ENCODE peak calls at places on chromosomes 1 and 21, in six cellular contexts. One of them, this sample, is unnamed.

GRCh38 chr1:16155537-16156410 is at the start of gene EPHA2:
- DNase-seq in cardiac muscle cell: peak; percentile 92
- DNase-seq in adrenal gland: peak; percentile 92
- DNase-seq in naive thymus-derived CD4-positive, alpha-beta T cell: no peak
- DNase-seq in transverse colon: peak; percentile 94
- DNase-seq in CD4-positive, alpha-beta T cell: no peak
- DNase-seq in this sample: peak; percentile 48

GRCh38 chr1:28591708-28592313 is at the start of gene RAB42:
- DNase-seq in cardiac muscle cell: peak; percentile 50
- DNase-seq in adrenal gland: peak; percentile 59
- DNase-seq in naive thymus-derived CD4-positive, alpha-beta T cell: no peak
- DNase-seq in transverse colon: peak; percentile 51
- DNase-seq in CD4-positive, alpha-beta T cell: no peak
- DNase-seq in this sample: no peak

GRCh38 chr1:7469255-7469938 is 301.7 kb upstream of the VAMP3 start:
- DNase-seq in cardiac muscle cell: peak; percentile 32
- DNase-seq in adrenal gland: peak; percentile 79
- DNase-seq in naive thymus-derived CD4-positive, alpha-beta T cell: no peak
- DNase-seq in transverse colon: no peak
- DNase-seq in CD4-positive, alpha-beta T cell: no peak
- DNase-seq in this sample: no peak

GRCh38 chr1:165671531-165671930 is 26.8 kb downstream of the ALDH9A1 start:
- DNase-seq in cardiac muscle cell: peak; percentile 56
- DNase-seq in adrenal gland: no peak
- DNase-seq in naive thymus-derived CD4-positive, alpha-beta T cell: no peak
- DNase-seq in transverse colon: no peak
- DNase-seq in CD4-positive, alpha-beta T cell: no peak
- DNase-seq in this sample: no peak

GRCh38 chr1:41474490-41475271 is 9.8 kb downstream of the EDN2 start:
- DNase-seq in cardiac muscle cell: no peak
- DNase-seq in adrenal gland: peak; percentile 62
- DNase-seq in naive thymus-derived CD4-positive, alpha-beta T cell: no peak
- DNase-seq in transverse colon: peak; percentile 39
- DNase-seq in CD4-positive, alpha-beta T cell: no peak
- DNase-seq in this sample: no peak

GRCh38 chr1:70025052-70025451 is 180.3 kb downstream of the LRRC40 start:
- DNase-seq in cardiac muscle cell: no peak
- DNase-seq in adrenal gland: no peak
- DNase-seq in naive thymus-derived CD4-positive, alpha-beta T cell: no peak
- DNase-seq in transverse colon: no peak
- DNase-seq in CD4-positive, alpha-beta T cell: no peak
- DNase-seq in this sample: no peak

GRCh38 chr1:47557086-47557866 is 119.4 kb downstream of the FOXD2 start:
- DNase-seq in cardiac muscle cell: no peak
- DNase-seq in adrenal gland: no peak
- DNase-seq in naive thymus-derived CD4-positive, alpha-beta T cell: no peak
- DNase-seq in transverse colon: no peak
- DNase-seq in CD4-positive, alpha-beta T cell: no peak
- DNase-seq in this sample: no peak

GRCh38 chr1:211613108-211613947 is 34.4 kb upstream of the SLC30A1 start:
- DNase-seq in cardiac muscle cell: peak; percentile 97
- DNase-seq in adrenal gland: peak; percentile 95
- DNase-seq in naive thymus-derived CD4-positive, alpha-beta T cell: no peak
- DNase-seq in transverse colon: peak; percentile 85
- DNase-seq in CD4-positive, alpha-beta T cell: no peak
- DNase-seq in this sample: no peak

GRCh38 chr1:53361541-53361961 is 33.7 kb upstream of the LRP8 start:
- DNase-seq in cardiac muscle cell: no peak
- DNase-seq in adrenal gland: no peak
- DNase-seq in naive thymus-derived CD4-positive, alpha-beta T cell: no peak
- DNase-seq in transverse colon: no peak
- DNase-seq in CD4-positive, alpha-beta T cell: no peak
- DNase-seq in this sample: no peak

GRCh38 chr1:187622545-187622944 is 793.8 kb downstream of the PLA2G4A start:
- DNase-seq in cardiac muscle cell: no peak
- DNase-seq in adrenal gland: no peak
- DNase-seq in naive thymus-derived CD4-positive, alpha-beta T cell: no peak
- DNase-seq in transverse colon: no peak
- DNase-seq in CD4-positive, alpha-beta T cell: no peak
- DNase-seq in this sample: no peak

GRCh38 chr21:45317401-45318145 is 29.9 kb upstream of the POFUT2 start:
- DNase-seq in cardiac muscle cell: peak; percentile 51
- DNase-seq in adrenal gland: peak; percentile 21
- DNase-seq in naive thymus-derived CD4-positive, alpha-beta T cell: no peak
- DNase-seq in transverse colon: no peak
- DNase-seq in CD4-positive, alpha-beta T cell: no peak
- DNase-seq in this sample: no peak

GRCh38 chr1:219085082-219085481 is 88.6 kb upstream of the LYPLAL1 start:
- DNase-seq in cardiac muscle cell: peak; percentile 56
- DNase-seq in adrenal gland: no peak
- DNase-seq in naive thymus-derived CD4-positive, alpha-beta T cell: no peak
- DNase-seq in transverse colon: no peak
- DNase-seq in CD4-positive, alpha-beta T cell: no peak
- DNase-seq in this sample: no peak

GRCh38 chr1:22584001-22584557 is 20.8 kb downstream of the EPHA8 start:
- DNase-seq in cardiac muscle cell: peak; percentile 49
- DNase-seq in adrenal gland: no peak
- DNase-seq in naive thymus-derived CD4-positive, alpha-beta T cell: no peak
- DNase-seq in transverse colon: no peak
- DNase-seq in CD4-positive, alpha-beta T cell: no peak
- DNase-seq in this sample: no peak

GRCh38 chr1:24643362-24644346 is 552 bp downstream of the SRRM1 start:
- DNase-seq in cardiac muscle cell: no peak
- DNase-seq in adrenal gland: peak; percentile 43
- DNase-seq in naive thymus-derived CD4-positive, alpha-beta T cell: peak; percentile 40
- DNase-seq in transverse colon: peak; percentile 44
- DNase-seq in CD4-positive, alpha-beta T cell: no peak
- DNase-seq in this sample: no peak

GRCh38 chr21:38619865-38620513 is 121.7 kb upstream of the ERG start:
- DNase-seq in cardiac muscle cell: peak; percentile 91
- DNase-seq in adrenal gland: no peak
- DNase-seq in naive thymus-derived CD4-positive, alpha-beta T cell: no peak
- DNase-seq in transverse colon: no peak
- DNase-seq in CD4-positive, alpha-beta T cell: no peak
- DNase-seq in this sample: no peak

GRCh38 chr1:78333426-78334012 is 157.3 kb upstream of the PTGFR start:
- DNase-seq in cardiac muscle cell: peak; percentile 78
- DNase-seq in adrenal gland: peak; percentile 31
- DNase-seq in naive thymus-derived CD4-positive, alpha-beta T cell: no peak
- DNase-seq in transverse colon: no peak
- DNase-seq in CD4-positive, alpha-beta T cell: no peak
- DNase-seq in this sample: no peak

GRCh38 chr1:210236386-210236839 is 3.8 kb downstream of the SERTAD4 start:
- DNase-seq in cardiac muscle cell: peak; percentile 46
- DNase-seq in adrenal gland: no peak
- DNase-seq in naive thymus-derived CD4-positive, alpha-beta T cell: no peak
- DNase-seq in transverse colon: no peak
- DNase-seq in CD4-positive, alpha-beta T cell: no peak
- DNase-seq in this sample: no peak

GRCh38 chr21:45373991-45374816 is 30.8 kb upstream of the COL18A1 start:
- DNase-seq in cardiac muscle cell: no peak
- DNase-seq in adrenal gland: no peak
- DNase-seq in naive thymus-derived CD4-positive, alpha-beta T cell: no peak
- DNase-seq in transverse colon: no peak
- DNase-seq in CD4-positive, alpha-beta T cell: no peak
- DNase-seq in this sample: no peak

GRCh38 chr1:85857991-85858390 is 149.8 kb upstream of the ZNHIT6 start:
- DNase-seq in cardiac muscle cell: no peak
- DNase-seq in adrenal gland: no peak
- DNase-seq in naive thymus-derived CD4-positive, alpha-beta T cell: no peak
- DNase-seq in transverse colon: no peak
- DNase-seq in CD4-positive, alpha-beta T cell: no peak
- DNase-seq in this sample: no peak

GRCh38 chr1:85867189-85867588 is 159.0 kb upstream of the ZNHIT6 start:
- DNase-seq in cardiac muscle cell: no peak
- DNase-seq in adrenal gland: no peak
- DNase-seq in naive thymus-derived CD4-positive, alpha-beta T cell: no peak
- DNase-seq in transverse colon: no peak
- DNase-seq in CD4-positive, alpha-beta T cell: no peak
- DNase-seq in this sample: no peak

GRCh38 chr1:85864727-85865126 is 156.5 kb upstream of the ZNHIT6 start:
- DNase-seq in cardiac muscle cell: no peak
- DNase-seq in adrenal gland: no peak
- DNase-seq in naive thymus-derived CD4-positive, alpha-beta T cell: no peak
- DNase-seq in transverse colon: no peak
- DNase-seq in CD4-positive, alpha-beta T cell: no peak
- DNase-seq in this sample: no peak

GRCh38 chr1:85865183-85865582 is 156.9 kb upstream of the ZNHIT6 start:
- DNase-seq in cardiac muscle cell: peak; percentile 40
- DNase-seq in adrenal gland: no peak
- DNase-seq in naive thymus-derived CD4-positive, alpha-beta T cell: no peak
- DNase-seq in transverse colon: no peak
- DNase-seq in CD4-positive, alpha-beta T cell: no peak
- DNase-seq in this sample: no peak

GRCh38 chr1:85862456-85862855 is 154.2 kb upstream of the ZNHIT6 start:
- DNase-seq in cardiac muscle cell: no peak
- DNase-seq in adrenal gland: no peak
- DNase-seq in naive thymus-derived CD4-positive, alpha-beta T cell: no peak
- DNase-seq in transverse colon: no peak
- DNase-seq in CD4-positive, alpha-beta T cell: no peak
- DNase-seq in this sample: no peak
- H3K27ac ChIP-seq in cardiac muscle cell: no peak overlapping the region
- H3K27ac ChIP-seq in adrenal gland: no peak overlapping the region
- H3K27ac ChIP-seq in naive thymus-derived CD4-positive, alpha-beta T cell: no peak overlapping the region
- H3K27ac ChIP-seq in transverse colon: no peak overlapping the region
- H3K27ac ChIP-seq in CD4-positive, alpha-beta T cell: no peak overlapping the region
- H3K27ac ChIP-seq in this sample: no peak overlapping the region

GRCh38 chr1:10900691-10901090 is 104.2 kb upstream of the CASZ1 start:
- DNase-seq in cardiac muscle cell: no peak
- DNase-seq in adrenal gland: no peak
- DNase-seq in naive thymus-derived CD4-positive, alpha-beta T cell: no peak
- DNase-seq in transverse colon: no peak
- DNase-seq in CD4-positive, alpha-beta T cell: no peak
- DNase-seq in this sample: no peak
- H3K27ac ChIP-seq in cardiac muscle cell: no peak overlapping the region
- H3K27ac ChIP-seq in adrenal gland: peak overlapping the region; percentile 40
- H3K27ac ChIP-seq in naive thymus-derived CD4-positive, alpha-beta T cell: no peak overlapping the region
- H3K27ac ChIP-seq in transverse colon: no peak overlapping the region
- H3K27ac ChIP-seq in CD4-positive, alpha-beta T cell: no peak overlapping the region
- H3K27ac ChIP-seq in this sample: no peak overlapping the region

GRCh38 chr1:227227761-227228160 is 90.5 kb downstream of the CDC42BPA start:
- DNase-seq in cardiac muscle cell: no peak
- DNase-seq in adrenal gland: no peak
- DNase-seq in naive thymus-derived CD4-positive, alpha-beta T cell: no peak
- DNase-seq in transverse colon: no peak
- DNase-seq in CD4-positive, alpha-beta T cell: no peak
- DNase-seq in this sample: no peak
- H3K27ac ChIP-seq in cardiac muscle cell: no peak overlapping the region
- H3K27ac ChIP-seq in adrenal gland: no peak overlapping the region
- H3K27ac ChIP-seq in naive thymus-derived CD4-positive, alpha-beta T cell: no peak overlapping the region
- H3K27ac ChIP-seq in transverse colon: no peak overlapping the region
- H3K27ac ChIP-seq in CD4-positive, alpha-beta T cell: no peak overlapping the region
- H3K27ac ChIP-seq in this sample: no peak overlapping the region

DNA sequence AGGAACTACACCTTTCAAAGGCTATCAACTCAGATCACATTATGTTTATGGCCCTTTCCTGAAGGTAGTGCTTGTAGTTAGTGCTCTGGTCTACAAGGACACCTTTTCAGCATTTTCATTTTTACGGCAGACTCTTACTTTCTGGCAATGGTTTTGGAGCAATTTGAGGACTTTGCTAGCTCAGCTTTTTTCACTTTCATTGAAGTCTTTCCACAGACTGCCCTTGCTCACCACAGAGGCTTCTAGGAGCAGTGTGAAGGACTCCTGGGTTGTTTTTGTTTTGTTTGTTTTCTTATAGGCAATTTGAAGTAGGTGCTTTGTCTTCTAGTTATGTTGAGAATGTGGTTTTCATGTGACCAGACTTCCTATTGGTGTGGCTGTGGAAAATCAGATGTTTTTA is 43.1 kb downstream of the CD55 start:
- DNase-seq in cardiac muscle cell: no peak
- DNase-seq in adrenal gland: no peak
- DNase-seq in naive thymus-derived CD4-positive, alpha-beta T cell: no peak
- DNase-seq in transverse colon: no peak
- DNase-seq in CD4-positive, alpha-beta T cell: no peak
- DNase-seq in this sample: no peak
- H3K27ac ChIP-seq in cardiac muscle cell: no peak overlapping the region
- H3K27ac ChIP-seq in adrenal gland: no peak overlapping the region
- H3K27ac ChIP-seq in naive thymus-derived CD4-positive, alpha-beta T cell: no peak overlapping the region
- H3K27ac ChIP-seq in transverse colon: no peak overlapping the region
- H3K27ac ChIP-seq in CD4-positive, alpha-beta T cell: no peak overlapping the region
- H3K27ac ChIP-seq in this sample: no peak overlapping the region

GRCh38 chr1:228735871-228736586 is 750 bp downstream of the RHOU start:
- DNase-seq in cardiac muscle cell: peak; percentile 65
- DNase-seq in adrenal gland: peak; percentile 45
- DNase-seq in naive thymus-derived CD4-positive, alpha-beta T cell: no peak
- DNase-seq in transverse colon: peak; percentile 69
- DNase-seq in CD4-positive, alpha-beta T cell: peak; percentile 22
- DNase-seq in this sample: no peak
- H3K27ac ChIP-seq in cardiac muscle cell: no peak overlapping the region
- H3K27ac ChIP-seq in adrenal gland: peak overlapping the region; percentile 87
- H3K27ac ChIP-seq in naive thymus-derived CD4-positive, alpha-beta T cell: peak overlapping the region; percentile 27
- H3K27ac ChIP-seq in transverse colon: peak overlapping the region; percentile 97
- H3K27ac ChIP-seq in CD4-positive, alpha-beta T cell: no peak overlapping the region
- H3K27ac ChIP-seq in this sample: peak overlapping the region; percentile 93

GRCh38 chr1:27097484-27097917 is 57.4 kb downstream of the SLC9A1 start:
- DNase-seq in cardiac muscle cell: peak; percentile 89
- DNase-seq in adrenal gland: peak; percentile 77
- DNase-seq in naive thymus-derived CD4-positive, alpha-beta T cell: peak; percentile 59
- DNase-seq in transverse colon: peak; percentile 84
- DNase-seq in CD4-positive, alpha-beta T cell: peak; percentile 64
- DNase-seq in this sample: peak; percentile 19

GRCh38 chr1:27099154-27099903 is 55.6 kb downstream of the SLC9A1 start:
- DNase-seq in cardiac muscle cell: peak; percentile 84
- DNase-seq in adrenal gland: peak; percentile 84
- DNase-seq in naive thymus-derived CD4-positive, alpha-beta T cell: no peak
- DNase-seq in transverse colon: peak; percentile 23
- DNase-seq in CD4-positive, alpha-beta T cell: no peak
- DNase-seq in this sample: no peak

GRCh38 chr1:27099904-27100796 is 54.8 kb downstream of the SLC9A1 start:
- DNase-seq in cardiac muscle cell: peak; percentile 85
- DNase-seq in adrenal gland: no peak
- DNase-seq in naive thymus-derived CD4-positive, alpha-beta T cell: no peak
- DNase-seq in transverse colon: no peak
- DNase-seq in CD4-positive, alpha-beta T cell: no peak
- DNase-seq in this sample: no peak

GRCh38 chr1:27100797-27101491 is 54.0 kb downstream of the SLC9A1 start:
- DNase-seq in cardiac muscle cell: no peak
- DNase-seq in adrenal gland: no peak
- DNase-seq in naive thymus-derived CD4-positive, alpha-beta T cell: no peak
- DNase-seq in transverse colon: no peak
- DNase-seq in CD4-positive, alpha-beta T cell: no peak
- DNase-seq in this sample: no peak

GRCh38 chr1:27098447-27099153 is 56.3 kb downstream of the SLC9A1 start:
- DNase-seq in cardiac muscle cell: no peak
- DNase-seq in adrenal gland: no peak
- DNase-seq in naive thymus-derived CD4-positive, alpha-beta T cell: no peak
- DNase-seq in transverse colon: no peak
- DNase-seq in CD4-positive, alpha-beta T cell: no peak
- DNase-seq in this sample: no peak
- H3K27ac ChIP-seq in cardiac muscle cell: peak overlapping the region; percentile 84
- H3K27ac ChIP-seq in adrenal gland: peak overlapping the region; percentile 80
- H3K27ac ChIP-seq in naive thymus-derived CD4-positive, alpha-beta T cell: no peak overlapping the region
- H3K27ac ChIP-seq in transverse colon: peak overlapping the region; percentile 47
- H3K27ac ChIP-seq in CD4-positive, alpha-beta T cell: no peak overlapping the region
- H3K27ac ChIP-seq in this sample: peak overlapping the region; percentile 54

This sample was measured in caudate nucleus.